ENCODE peak calls at places on chromosomes 11 and 22, in four cellular contexts. One of them, this sample, is unnamed.
A peak's percentile ranks its signal among the peaks of the same experiment; 100 is the strongest.

GRCh38 chr22:19457828-19458428 is 10.4 kb upstream of the C22orf39 start:
- DNase-seq in stimulated activated CD8-positive, alpha-beta memory T cell treated with anti-CD3 and anti-CD28 coated beads, Interleukin-7, amount 100 ng/mL, for 1 hour: no peak
- DNase-seq in upper lobe of right lung: no peak
- DNase-seq in T47D: no peak
- DNase-seq in this sample: no peak

GRCh38 chr22:27724181-27724580 is 77.4 kb downstream of the MN1 start:
- DNase-seq in upper lobe of right lung: no peak
- DNase-seq in T47D: no peak
- DNase-seq in stimulated activated CD8-positive, alpha-beta memory T cell treated with anti-CD3 and anti-CD28 coated beads, Interleukin-7, amount 100 ng/mL, for 1 hour: no peak
- DNase-seq in this sample: no peak

GRCh38 chr22:50677493-50678217 is 5.0 kb downstream of the SHANK3 start:
- DNase-seq in T47D: no peak
- DNase-seq in upper lobe of right lung: no peak
- DNase-seq in stimulated activated CD8-positive, alpha-beta memory T cell treated with anti-CD3 and anti-CD28 coated beads, Interleukin-7, amount 100 ng/mL, for 1 hour: no peak
- DNase-seq in this sample: no peak

GRCh38 chr22:40541300-40541699 is 95.2 kb downstream of the MRTFA start:
- DNase-seq in upper lobe of right lung: no peak
- DNase-seq in T47D: no peak
- DNase-seq in stimulated activated CD8-positive, alpha-beta memory T cell treated with anti-CD3 and anti-CD28 coated beads, Interleukin-7, amount 100 ng/mL, for 1 hour: no peak
- DNase-seq in this sample: no peak

GRCh38 chr11:128157423-128158298 is 429.7 kb downstream of the ETS1 start:
- DNase-seq in T47D: peak; percentile 42
- DNase-seq in upper lobe of right lung: no peak
- DNase-seq in stimulated activated CD8-positive, alpha-beta memory T cell treated with anti-CD3 and anti-CD28 coated beads, Interleukin-7, amount 100 ng/mL, for 1 hour: peak; percentile 41
- DNase-seq in this sample: peak; percentile 80

GRCh38 chr11:15106201-15106965 is 8.3 kb upstream of the INSC start:
- DNase-seq in stimulated activated CD8-positive, alpha-beta memory T cell treated with anti-CD3 and anti-CD28 coated beads, Interleukin-7, amount 100 ng/mL, for 1 hour: no peak
- DNase-seq in T47D: no peak
- DNase-seq in upper lobe of right lung: no peak
- DNase-seq in this sample: peak; percentile 42

GRCh38 chr22:43435851-43436535 is 24.2 kb downstream of the MPPED1 start:
- DNase-seq in upper lobe of right lung: peak; percentile 52
- DNase-seq in stimulated activated CD8-positive, alpha-beta memory T cell treated with anti-CD3 and anti-CD28 coated beads, Interleukin-7, amount 100 ng/mL, for 1 hour: no peak
- DNase-seq in T47D: no peak
- DNase-seq in this sample: no peak

GRCh38 chr11:71269603-71270511 is 17.5 kb upstream of the SHANK2 start:
- DNase-seq in stimulated activated CD8-positive, alpha-beta memory T cell treated with anti-CD3 and anti-CD28 coated beads, Interleukin-7, amount 100 ng/mL, for 1 hour: no peak
- DNase-seq in upper lobe of right lung: peak; percentile 39
- DNase-seq in T47D: no peak
- DNase-seq in this sample: no peak

GRCh38 chr11:36249271-36249670 is 40.0 kb downstream of the COMMD9 start:
- DNase-seq in stimulated activated CD8-positive, alpha-beta memory T cell treated with anti-CD3 and anti-CD28 coated beads, Interleukin-7, amount 100 ng/mL, for 1 hour: no peak
- DNase-seq in upper lobe of right lung: no peak
- DNase-seq in T47D: peak; percentile 23
- DNase-seq in this sample: no peak

GRCh38 chr22:39003165-39003638 is 10.9 kb upstream of the APOBEC3C start:
- DNase-seq in upper lobe of right lung: peak; percentile 81
- DNase-seq in stimulated activated CD8-positive, alpha-beta memory T cell treated with anti-CD3 and anti-CD28 coated beads, Interleukin-7, amount 100 ng/mL, for 1 hour: peak; percentile 52
- DNase-seq in T47D: peak; percentile 47
- DNase-seq in this sample: peak; percentile 88